ENCODE peak calls at places on chromosomes 5 and 9, in four cellular contexts. W is ELR; F is CD4-positive, alpha-beta T cell; X is epithelial cell of esophagus. U is an unnamed sample.

GRCh38 chr5:5570646-5571045 is 148.2 kb downstream of the ICE1 start:
- DNase-seq in W (no peak), F (no peak), X (no peak), U (no peak)

GRCh38 chr5:178282391-178282790 is 49.8 kb upstream of the PHYKPL start:
- DNase-seq in W (no peak), F (no peak), X (no peak), U (no peak)

GRCh38 chr5:142364251-142365145 is 39.7 kb upstream of the SPRY4 start:
- DNase-seq in W (no peak), F (no peak), X (peak), U (no peak)

GRCh38 chr9:92808726-92809451 is 44.3 kb upstream of the BICD2 start:
- DNase-seq in W (peak), F (peak), X (peak), U (peak)

GRCh38 chr9:130732131-130732530 is 38.6 kb downstream of the EXOSC2 start:
- DNase-seq in W (peak), F (no peak), X (peak), U (no peak)

GRCh38 chr9:132242621-132243155 is 80.8 kb downstream of the NTNG2 start:
- DNase-seq in W (no peak), F (no peak), X (no peak), U (no peak)

GRCh38 chr5:106481375-106481774 is 1189.4 kb downstream of the EFNA5 start:
- DNase-seq in W (peak), F (no peak), X (peak), U (no peak)

GRCh38 chr5:127260686-127261085 is 29.9 kb upstream of the MEGF10 start:
- DNase-seq in W (no peak), F (no peak), X (no peak), U (no peak)

GRCh38 chr9:119453490-119453911 is 84.3 kb upstream of the BRINP1 start:
- DNase-seq in W (no peak), F (no peak), X (peak), U (no peak)

GRCh38 chr5:40630166-40630565 is 49.5 kb upstream of the PTGER4 start:
- DNase-seq in W (no peak), F (no peak), X (no peak), U (no peak)

GRCh38 chr5:73170522-73170921 is 2.5 kb upstream of the TMEM174 start:
- DNase-seq in W (peak), F (no peak), X (peak), U (no peak)

GRCh38 chr5:90949469-90950358 is 391.1 kb downstream of the ADGRV1 start:
- DNase-seq in W (no peak), F (no peak), X (no peak), U (no peak)

GRCh38 chr5:98772415-98773213 is 849 bp upstream of the RGMB start:
- DNase-seq in W (peak), F (peak), X (peak), U (peak)

GRCh38 chr9:133569891-133570651 is 35.6 kb downstream of the ADAMTSL2 start:
- DNase-seq in W (no peak), F (no peak), X (no peak), U (no peak)

GRCh38 chr5:181188700-181189362 is 16.2 kb downstream of the TRIM7 start:
- DNase-seq in W (peak), F (peak), X (peak), U (peak)

GRCh38 chr9:4502444-4502843 is 12.2 kb downstream of the SLC1A1 start:
- DNase-seq in W (no peak), F (no peak), X (no peak), U (no peak)

GRCh38 chr9:103789686-103790085 is 304.4 kb upstream of the SMC2 start:
- DNase-seq in W (peak), F (no peak), X (peak), U (no peak)

GRCh38 chr9:136220017-136220729 is 15.2 kb upstream of the LHX3 start:
- DNase-seq in W (peak), F (peak), X (peak), U (no peak)

GRCh38 chr9:135857371-135857786 is 50.0 kb downstream of the CAMSAP1 start:
- DNase-seq in W (peak), F (no peak), X (peak), U (peak)

GRCh38 chr5:168443950-168444700 is 42.1 kb upstream of the RARS1 start:
- DNase-seq in W (no peak), F (no peak), X (no peak), U (no peak)

GRCh38 chr9:135080286-135081263 is 6.9 kb upstream of the OLFM1 start:
- DNase-seq in W (no peak), F (no peak), X (no peak), U (no peak)

GRCh38 chr5:153974131-153974812 is 64.4 kb downstream of the FAM114A2 start:
- DNase-seq in W (peak), F (no peak), X (peak), U (no peak)

GRCh38 chr5:139795074-139796001 is at the start of gene PSD2:
- DNase-seq in W (peak), F (no peak), X (peak), U (peak)

GRCh38 chr9:114968710-114969109 is 38.3 kb upstream of the TNFSF8 start:
- DNase-seq in W (peak), F (no peak), X (peak), U (peak)

GRCh38 chr5:78236046-78236445 is 58.5 kb downstream of the AP3B1 start:
- DNase-seq in W (no peak), F (no peak), X (no peak), U (no peak)

GRCh38 chr5:24630925-24631324 is 13.9 kb downstream of the CDH10 start:
- DNase-seq in W (no peak), F (no peak), X (no peak), U (no peak)

GRCh38 chr9:101582593-101582992 is 12.2 kb downstream of the PPP3R2 start:
- DNase-seq in W (peak), F (no peak), X (peak), U (no peak)

GRCh38 chr5:176614805-176615478 is 5.0 kb upstream of the GPRIN1 start:
- DNase-seq in W (peak), F (no peak), X (peak), U (peak)

GRCh38 chr5:15489571-15490235 is 10.3 kb upstream of the FBXL7 start:
- DNase-seq in W (no peak), F (no peak), X (peak), U (peak)

GRCh38 chr5:150651382-150651781 is 9.7 kb upstream of the MYOZ3 start:
- DNase-seq in W (no peak), F (no peak), X (no peak), U (no peak)